ENCODE peak calls at places on chromosomes 4 and X, in seven cellular contexts. G is esophagus muscularis mucosa, K is GM12878, D is body of pancreas, N is adrenal gland, V is right lobe of liver, O is transverse colon. L is an unnamed sample.
A peak's percentile ranks its signal among the peaks of the same experiment; 100 is the strongest.

GRCh38 chr4:6250235-6250983 is 19.2 kb upstream of the WFS1 start:
- DNase-seq in G (no peak), K (peak; percentile 42), D (no peak), N (no peak), V (no peak), O (no peak), L (peak; percentile 67)

GRCh38 chrX:54181196-54181953 is 1.7 kb downstream of the FAM120C start:
- DNase-seq in G (no peak), K (no peak), D (peak; percentile 13), N (no peak), V (no peak), O (no peak), L (no peak)

GRCh38 chr4:22389240-22389871 is 126.5 kb downstream of the ADGRA3 start:
- DNase-seq in G (no peak), K (no peak), D (peak; percentile 50), N (peak; percentile 44), V (peak; percentile 30), O (peak; percentile 46), L (peak; percentile 21)

GRCh38 chrX:140733766-140734342 is 24.3 kb downstream of the LINC00632 start:
- DNase-seq in G (no peak), K (no peak), D (peak; percentile 23), N (peak; percentile 19), V (no peak), O (no peak), L (peak; percentile 3)

GRCh38 chrX:15781964-15782711 is 8.1 kb upstream of the ZRSR2 start:
- DNase-seq in G (no peak), K (peak; percentile 57), D (no peak), N (no peak), V (no peak), O (peak; percentile 13), L (no peak)

GRCh38 chrX:46165411-46165810 is 379.8 kb downstream of the ZNF674 start:
- DNase-seq in G (no peak), K (no peak), D (no peak), N (no peak), V (no peak), O (no peak), L (no peak)

GRCh38 chr4:150679018-150679766 is 97.2 kb downstream of the MAB21L2 start:
- DNase-seq in G (no peak), K (no peak), D (no peak), N (no peak), V (no peak), O (no peak), L (no peak)

GRCh38 chrX:55716937-55717336 is 612 bp upstream of the RRAGB start:
- DNase-seq in G (no peak), K (no peak), D (no peak), N (no peak), V (no peak), O (no peak), L (no peak)

GRCh38 chrX:30643313-30643821 is 9.9 kb upstream of the GK start:
- DNase-seq in G (no peak), K (no peak), D (no peak), N (no peak), V (no peak), O (no peak), L (no peak)

GRCh38 chr4:100189820-100190642 is at the start of gene DDIT4L:
- DNase-seq in G (no peak), K (no peak), D (peak; percentile 45), N (peak; percentile 37), V (peak; percentile 40), O (peak; percentile 29), L (peak; percentile 11)

GRCh38 chr4:105461221-105462041 is 12.4 kb downstream of the PPA2 start:
- DNase-seq in G (no peak), K (no peak), D (no peak), N (no peak), V (no peak), O (no peak), L (no peak)

GRCh38 chr4:162011039-162011438 is 152.8 kb downstream of the FSTL5 start:
- DNase-seq in G (no peak), K (no peak), D (no peak), N (no peak), V (no peak), O (no peak), L (no peak)

GRCh38 chr4:128358231-128358902 is 70.8 kb upstream of the PGRMC2 start:
- DNase-seq in G (no peak), K (no peak), D (no peak), N (no peak), V (no peak), O (no peak), L (no peak)

GRCh38 chrX:78315745-78316144 is 11.7 kb downstream of the CYSLTR1 start:
- DNase-seq in G (no peak), K (no peak), D (no peak), N (no peak), V (no peak), O (no peak), L (no peak)

GRCh38 chr4:101102114-101102752 is 245.1 kb downstream of the PPP3CA start:
- DNase-seq in G (no peak), K (no peak), D (peak; percentile 35), N (peak; percentile 15), V (no peak), O (peak; percentile 20), L (no peak)

GRCh38 chr4:160887668-160888067 is 1276.1 kb downstream of the FSTL5 start:
- DNase-seq in G (no peak), K (no peak), D (no peak), N (no peak), V (no peak), O (no peak), L (no peak)

GRCh38 chr4:118682928-118683327 is 2.3 kb upstream of the METTL14 start:
- DNase-seq in G (no peak), K (no peak), D (no peak), N (no peak), V (no peak), O (no peak), L (no peak)

GRCh38 chrX:71623714-71624113 is 5.4 kb upstream of the CXCR3 start:
- DNase-seq in G (no peak), K (no peak), D (no peak), N (no peak), V (no peak), O (peak; percentile 24), L (no peak)

GRCh38 chr4:18608910-18609525 is 587.5 kb upstream of the LCORL start:
- DNase-seq in G (no peak), K (no peak), D (no peak), N (no peak), V (no peak), O (no peak), L (no peak)

GRCh38 chrX:13235930-13236329 is 83.9 kb downstream of the ATXN3L start:
- DNase-seq in G (no peak), K (no peak), D (no peak), N (no peak), V (no peak), O (no peak), L (no peak)

GRCh38 chrX:7054219-7055206 is 93.0 kb upstream of the STS start:
- DNase-seq in G (no peak), K (no peak), D (no peak), N (no peak), V (no peak), O (no peak), L (no peak)

GRCh38 chr4:1406946-1407656 is 859 bp upstream of the NKX1-1 start:
- DNase-seq in G (no peak), K (no peak), D (no peak), N (no peak), V (no peak), O (no peak), L (peak; percentile 2)

GRCh38 chr4:178966644-178967043 is 1524.4 kb upstream of the AGA start:
- DNase-seq in G (no peak), K (no peak), D (no peak), N (no peak), V (no peak), O (no peak), L (no peak)

GRCh38 chr4:72924814-72925213 is 144.7 kb downstream of the COX18 start:
- DNase-seq in G (no peak), K (no peak), D (no peak), N (no peak), V (peak; percentile 40), O (no peak), L (no peak)
- TF ChIP-seq POLR2A in G (no peak), K (no peak), D (no peak), N (no peak), V (no peak), O (no peak), L (no peak)

DNA sequence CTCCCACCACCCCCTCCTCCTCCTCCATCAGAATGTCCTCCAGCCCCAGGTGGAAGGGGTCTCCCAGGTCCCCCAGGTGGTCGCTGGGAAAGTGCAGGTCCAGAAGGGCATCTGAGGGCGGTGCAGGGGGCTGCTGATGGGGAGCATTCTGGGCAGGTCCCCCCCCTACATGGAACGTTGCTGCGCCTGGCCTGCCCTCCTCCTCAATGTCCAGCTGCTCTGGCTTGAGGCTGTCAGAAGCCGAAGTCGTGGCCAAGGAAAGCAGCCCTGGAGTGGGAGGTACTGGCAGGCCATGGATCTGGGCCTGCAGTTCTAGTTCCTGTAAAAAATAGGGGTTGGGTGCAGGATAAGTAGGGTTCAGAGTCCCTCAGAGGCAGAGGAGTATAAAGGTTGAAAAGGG is 12.9 kb downstream of the TFE3 start:
- DNase-seq in G (no peak), K (no peak), D (no peak), N (no peak), V (no peak), O (no peak), L (no peak)
- H3K36me3 ChIP-seq in G (peaks cover 6% of the 10 kb centered on the region), K (no peaks in the 10 kb centered on the region), D (peaks cover 3% of the 10 kb centered on the region), N (peaks cover 42% of the 10 kb centered on the region), V (peaks cover 19% of the 10 kb centered on the region), O (no peaks in the 10 kb centered on the region), L (no peaks in the 10 kb centered on the region)

DNA sequence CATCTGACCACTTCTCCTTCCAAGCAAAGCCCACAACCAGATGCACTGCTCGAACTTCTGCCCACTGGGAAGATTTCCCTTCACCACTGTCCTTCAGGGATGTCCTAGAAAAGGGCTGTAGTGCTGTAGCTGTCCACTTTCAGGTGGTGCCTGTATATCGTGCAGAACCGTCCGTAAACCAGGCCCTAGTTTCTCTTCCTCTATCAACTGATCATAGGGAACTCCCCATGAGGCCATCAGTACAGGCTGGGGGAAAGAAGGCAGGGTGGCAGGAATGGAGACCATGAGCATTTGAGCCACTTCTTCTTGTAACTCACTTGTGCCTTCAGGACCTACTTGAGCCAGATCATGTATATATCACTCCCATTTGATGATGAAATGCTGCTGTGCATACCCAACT is 57.3 kb upstream of the FAM9B start:
- DNase-seq in G (no peak), K (no peak), D (no peak), N (no peak), V (no peak), O (no peak), L (no peak)
- H3K4me1 ChIP-seq in G (no peaks in the 10 kb centered on the region), K (no peaks in the 10 kb centered on the region), D (no peaks in the 10 kb centered on the region), N (no peaks in the 10 kb centered on the region), V (no peaks in the 10 kb centered on the region), O (no peaks in the 10 kb centered on the region), L (no peaks in the 10 kb centered on the region)

GRCh38 chr4:184263910-184264732 is 46.4 kb upstream of the ENPP6 start:
- DNase-seq in G (peak; percentile 98), K (no peak), D (peak; percentile 93), N (peak; percentile 93), V (peak; percentile 92), O (peak; percentile 96), L (peak; percentile 92)

GRCh38 chr4:184263461-184263860 is 45.8 kb upstream of the ENPP6 start:
- DNase-seq in G (peak; percentile 77), K (no peak), D (no peak), N (no peak), V (no peak), O (no peak), L (no peak)

GRCh38 chr4:184267673-184268573 is 50.2 kb upstream of the ENPP6 start:
- DNase-seq in G (no peak), K (peak; percentile 99), D (no peak), N (peak; percentile 46), V (peak; percentile 54), O (peak; percentile 77), L (no peak)

GRCh38 chr4:184267206-184267608 is 49.5 kb upstream of the ENPP6 start:
- DNase-seq in G (no peak), K (no peak), D (no peak), N (no peak), V (no peak), O (no peak), L (no peak)

GRCh38 chr4:184265566-184266351 is 48.1 kb upstream of the ENPP6 start:
- DNase-seq in G (no peak), K (no peak), D (no peak), N (no peak), V (no peak), O (peak; percentile 49), L (no peak)
- TF ChIP-seq POLR2A in G (no peak), K (peak; percentile 85), D (no peak), N (no peak), V (no peak), O (no peak), L (no peak)